ENCODE peak calls at places on chromosomes 5 and 9, in four cellular contexts. P, N, F and R are unnamed samples. For H3K27me3, the result is how much of the 10 kb centered on the place peaks cover.

GRCh38 chr9:131289301-131290038 is at the start of gene PLPP7:
- DNase-seq in P (peak), N (peak), F (no peak), R (peak)

GRCh38 chr9:130915096-130915447 is 18.5 kb upstream of the QRFP start:
- DNase-seq in P (no peak), N (no peak), F (no peak), R (no peak)

GRCh38 chr5:74643160-74643562 is 2.6 kb upstream of the ENC1 start:
- DNase-seq in P (peak), N (no peak), F (no peak), R (no peak)

GRCh38 chr5:96114736-96115466 is 153.2 kb upstream of the ELL2 start:
- DNase-seq in P (no peak), N (no peak), F (no peak), R (no peak)

GRCh38 chr9:109270971-109271900 is 49.6 kb downstream of the EPB41L4B start:
- DNase-seq in P (no peak), N (peak), F (no peak), R (no peak)

GRCh38 chr9:109194157-109194556 is 27.1 kb upstream of the FRRS1L start:
- DNase-seq in P (no peak), N (no peak), F (no peak), R (no peak)

GRCh38 chr5:143428155-143428554 is 24.7 kb upstream of the NR3C1 start:
- DNase-seq in P (no peak), N (no peak), F (no peak), R (no peak)

GRCh38 chr5:98168862-98169261 is 604.6 kb upstream of the RGMB start:
- DNase-seq in P (no peak), N (no peak), F (no peak), R (no peak)

GRCh38 chr9:38114905-38115304 is 45.9 kb upstream of the SHB start:
- DNase-seq in P (no peak), N (no peak), F (no peak), R (no peak)

GRCh38 chr5:59893436-59894227 is at the start of gene PDE4D:
- DNase-seq in P (peak), N (peak), F (peak), R (peak)

GRCh38 chr9:72399391-72399790 is 34.4 kb upstream of the ZFAND5 start:
- DNase-seq in P (no peak), N (no peak), F (no peak), R (no peak)

GRCh38 chr9:3848445-3849114 is 322.8 kb upstream of the RFX3 start:
- DNase-seq in P (no peak), N (no peak), F (no peak), R (no peak)

GRCh38 chr9:4674783-4675182 is 4.6 kb upstream of the CDC37L1 start:
- DNase-seq in P (no peak), N (no peak), F (no peak), R (no peak)

GRCh38 chr9:77708416-77708815 is 60.3 kb upstream of the GNA14 start:
- DNase-seq in P (no peak), N (no peak), F (no peak), R (no peak)

GRCh38 chr5:157384971-157385709 is 74.9 kb upstream of the NIPAL4 start:
- DNase-seq in P (peak), N (peak), F (no peak), R (no peak)

GRCh38 chr9:114078021-114078780 is at the start of gene AMBP:
- DNase-seq in P (no peak), N (no peak), F (peak), R (no peak)

GRCh38 chr5:163658702-163659567 is 153.5 kb downstream of the MAT2B start:
- DNase-seq in P (no peak), N (no peak), F (no peak), R (no peak)

GRCh38 chr5:138565100-138565821 is 9.9 kb downstream of the HSPA9 start:
- DNase-seq in P (no peak), N (no peak), F (no peak), R (no peak)

GRCh38 chr5:143663872-143664271 is 148.1 kb upstream of the HMHB1 start:
- DNase-seq in P (no peak), N (no peak), F (no peak), R (no peak)

GRCh38 chr9:14770592-14770991 is 48.1 kb upstream of the CER1 start:
- DNase-seq in P (no peak), N (no peak), F (no peak), R (no peak)

GRCh38 chr9:123377211-123377971 is 21.4 kb downstream of the CRB2 start:
- DNase-seq in P (no peak), N (no peak), F (no peak), R (no peak)
- H3K27ac ChIP-seq in P (no peak), N (no peak), F (no peak), R (no peak)

GRCh38 chr9:129619787-129620668 is 873 bp downstream of the C9orf50 start:
- DNase-seq in P (no peak), N (no peak), F (no peak), R (no peak)
- H3K4me3 ChIP-seq in P (peak), N (peak), F (peak), R (peak)

GRCh38 chr9:37025381-37026084 is 8.5 kb downstream of the PAX5 start:
- DNase-seq in P (no peak), N (no peak), F (no peak), R (no peak)
- H3K27me3 ChIP-seq in P (half or more), N (half or more), F (half or more), R (half or more)

GRCh38 chr5:151577566-151577965 is 13.6 kb downstream of the FAT2 start:
- DNase-seq in P (no peak), N (no peak), F (no peak), R (no peak)

GRCh38 chr5:151578326-151579025 is 12.7 kb downstream of the FAT2 start:
- DNase-seq in P (no peak), N (no peak), F (no peak), R (no peak)

GRCh38 chr5:151572657-151573368 is 18.3 kb downstream of the FAT2 start:
- DNase-seq in P (no peak), N (no peak), F (no peak), R (no peak)

GRCh38 chr5:151571270-151572173 is 19.6 kb downstream of the FAT2 start:
- DNase-seq in P (no peak), N (no peak), F (no peak), R (no peak)

GRCh38 chr5:151574597-151574996 is 16.5 kb downstream of the FAT2 start:
- DNase-seq in P (no peak), N (no peak), F (no peak), R (no peak)
- H3K27ac ChIP-seq in P (no peak), N (no peak), F (no peak), R (no peak)

GRCh38 chr5:2007437-2007905 is 124.7 kb upstream of the IRX4 start:
- DNase-seq in P (no peak), N (no peak), F (no peak), R (no peak)
- H3K4me3 ChIP-seq in P (no peak), N (no peak), F (peak), R (peak)